ENCODE peak calls at places on chromosomes 6 and 20, in nine cellular contexts. P, Q, U, A, C, V, X, L and Z are unnamed samples.

GRCh38 chr6:100509101-100509500 is 44.4 kb upstream of the SIM1 start:
- DNase-seq in X (no peak), A (no peak), L (no peak), P (no peak), C (no peak), U (no peak), Q (no peak), V (no peak), Z (no peak)

GRCh38 chr6:10542135-10542689 is 21.1 kb downstream of the GCNT2 start:
- DNase-seq in Q (no peak), X (no peak), C (no peak), L (no peak), P (no peak), U (no peak), V (no peak), A (no peak), Z (no peak)

GRCh38 chr6:169092375-169092774 is 161.3 kb downstream of the THBS2 start:
- DNase-seq in U (no peak), L (no peak), Q (no peak), C (no peak), P (no peak), V (no peak), X (no peak), A (no peak), Z (no peak)

GRCh38 chr20:58737198-58737597 is 44.6 kb downstream of the NPEPL1 start:
- DNase-seq in V (no peak), X (no peak), U (no peak), Q (no peak), L (no peak), P (no peak), C (no peak), A (no peak), Z (no peak)

GRCh38 chr20:49310695-49311094 is 32.8 kb upstream of the ZNFX1 start:
- DNase-seq in A (no peak), U (no peak), Q (peak), C (no peak), X (no peak), L (no peak), V (no peak), P (no peak), Z (no peak)

GRCh38 chr20:51306521-51307358 is 235.8 kb downstream of the NFATC2 start:
- DNase-seq in X (peak), U (peak), L (peak), P (peak), C (peak), A (peak), Q (peak), V (peak), Z (peak)

GRCh38 chr6:32842021-32842650 is 1.7 kb downstream of the PSMB8 start:
- DNase-seq in X (no peak), A (no peak), U (no peak), P (no peak), Q (no peak), L (no peak), V (no peak), C (no peak), Z (no peak)

GRCh38 chr20:20603339-20603990 is 109.0 kb downstream of the RALGAPA2 start:
- DNase-seq in C (no peak), P (no peak), Q (peak), V (no peak), A (no peak), X (no peak), U (no peak), L (no peak), Z (no peak)

GRCh38 chr6:45692021-45692420 is 314.3 kb upstream of the SUPT3H start:
- DNase-seq in Q (no peak), X (no peak), V (no peak), A (no peak), P (no peak), L (no peak), C (no peak), U (no peak), Z (no peak)

GRCh38 chr6:169490830-169491229 is 211.0 kb downstream of the WDR27 start:
- DNase-seq in U (no peak), P (no peak), Q (no peak), L (no peak), A (no peak), C (no peak), V (no peak), X (no peak), Z (no peak)

GRCh38 chr6:161037873-161038228 is 46.3 kb downstream of the MAP3K4 start:
- DNase-seq in C (no peak), L (no peak), V (no peak), P (no peak), X (no peak), Q (no peak), A (no peak), U (no peak), Z (no peak)

GRCh38 chr6:161544801-161545490 is 271.1 kb upstream of the AGPAT4 start:
- DNase-seq in V (no peak), P (no peak), C (no peak), A (no peak), U (no peak), X (no peak), Q (no peak), L (no peak), Z (no peak)

GRCh38 chr6:46104209-46104608 is 25.6 kb upstream of the ENPP4 start:
- DNase-seq in L (no peak), C (no peak), P (no peak), Q (no peak), A (no peak), V (no peak), X (no peak), U (no peak), Z (no peak)

GRCh38 chr6:26170951-26171841 is 84.0 kb downstream of the HFE start:
- DNase-seq in X (no peak), P (no peak), Q (no peak), U (no peak), C (no peak), L (no peak), V (no peak), A (no peak), Z (peak)

GRCh38 chr6:4344317-4344899 is 209.0 kb upstream of the ECI2 start:
- DNase-seq in X (no peak), C (no peak), P (no peak), U (no peak), Q (no peak), V (no peak), A (no peak), L (no peak), Z (no peak)

GRCh38 chr6:90911600-90911999 is 324.7 kb upstream of the MAP3K7 start:
- DNase-seq in C (no peak), L (no peak), A (no peak), V (no peak), P (no peak), X (no peak), U (no peak), Q (no peak), Z (no peak)

GRCh38 chr6:4561078-4561435 is 215.1 kb upstream of the CDYL start:
- DNase-seq in U (no peak), V (no peak), P (no peak), X (no peak), C (no peak), L (no peak), A (no peak), Q (no peak), Z (no peak)

GRCh38 chr20:10558635-10559187 is 115.1 kb downstream of the JAG1 start:
- DNase-seq in Q (peak), C (no peak), P (no peak), V (no peak), X (no peak), A (no peak), U (no peak), L (no peak), Z (no peak)

GRCh38 chr6:162082520-162082919 is 645.0 kb downstream of the PRKN start:
- DNase-seq in V (no peak), U (no peak), X (no peak), L (no peak), C (no peak), P (no peak), Q (no peak), A (no peak), Z (no peak)

GRCh38 chr20:37390891-37391525 is 45.1 kb downstream of the SRC start:
- DNase-seq in Q (no peak), C (no peak), A (no peak), X (no peak), P (no peak), V (peak), L (peak), U (no peak), Z (no peak)

GRCh38 chr6:80771941-80772340 is 665.5 kb downstream of the BCKDHB start:
- DNase-seq in Q (peak), X (no peak), U (no peak), A (peak), L (no peak), P (no peak), C (no peak), V (no peak), Z (no peak)

GRCh38 chr6:131379951-131380350 is 193.1 kb upstream of the ARG1 start:
- DNase-seq in L (no peak), Q (peak), C (no peak), U (no peak), A (no peak), X (no peak), V (no peak), P (no peak), Z (no peak)

GRCh38 chr20:8581451-8582183 is 449.6 kb downstream of the PLCB1 start:
- DNase-seq in X (no peak), P (no peak), V (no peak), C (no peak), L (no peak), A (no peak), Q (no peak), U (no peak), Z (no peak)

GRCh38 chr6:159137715-159138114 is 31.5 kb upstream of the FNDC1 start:
- DNase-seq in A (no peak), L (no peak), U (no peak), C (no peak), X (no peak), P (no peak), V (no peak), Q (no peak), Z (no peak)

GRCh38 chr20:23032679-23033078 is 2.4 kb upstream of the SSTR4 start:
- DNase-seq in C (no peak), A (no peak), V (no peak), Q (no peak), U (no peak), P (no peak), X (no peak), L (no peak), Z (no peak)

GRCh38 chr6:45192556-45192955 is 135.6 kb upstream of the RUNX2 start:
- DNase-seq in A (no peak), C (no peak), V (no peak), P (no peak), X (no peak), Q (no peak), U (no peak), L (no peak), Z (no peak)

GRCh38 chr6:170345662-170346061 is 39.1 kb downstream of the FAM120B start:
- DNase-seq in U (no peak), A (no peak), X (no peak), C (no peak), Q (peak), P (no peak), L (no peak), V (no peak), Z (no peak)

GRCh38 chr20:59400666-59401065 is 100.3 kb downstream of the EDN3 start:
- DNase-seq in U (no peak), Q (no peak), X (no peak), L (no peak), P (no peak), A (no peak), C (no peak), V (no peak), Z (no peak)

GRCh38 chr6:27873101-27874030 is 38.8 kb downstream of the OR2B2 start:
- DNase-seq in U (no peak), Q (peak), V (peak), X (peak), L (peak), A (peak), P (peak), C (peak), Z (peak)

GRCh38 chr20:45115386-45115774 is 406 bp upstream of the WFDC5 start:
- DNase-seq in X (no peak), A (no peak), P (no peak), Q (no peak), V (no peak), U (no peak), C (no peak), L (no peak), Z (no peak)

GRCh38 chr20:45113865-45114264 is 1.1 kb downstream of the WFDC5 start:
- DNase-seq in A (no peak), V (no peak), C (no peak), X (no peak), L (no peak), U (no peak), Q (no peak), P (no peak), Z (no peak)

GRCh38 chr20:45111799-45112471 is 3.0 kb downstream of the WFDC5 start:
- DNase-seq in X (no peak), P (no peak), C (no peak), A (no peak), L (no peak), V (no peak), Q (no peak), U (no peak), Z (no peak)

GRCh38 chr20:45115829-45116228 is 855 bp upstream of the WFDC5 start:
- DNase-seq in X (no peak), U (no peak), Q (no peak), A (no peak), L (no peak), V (no peak), C (no peak), P (no peak), Z (no peak)

DNA sequence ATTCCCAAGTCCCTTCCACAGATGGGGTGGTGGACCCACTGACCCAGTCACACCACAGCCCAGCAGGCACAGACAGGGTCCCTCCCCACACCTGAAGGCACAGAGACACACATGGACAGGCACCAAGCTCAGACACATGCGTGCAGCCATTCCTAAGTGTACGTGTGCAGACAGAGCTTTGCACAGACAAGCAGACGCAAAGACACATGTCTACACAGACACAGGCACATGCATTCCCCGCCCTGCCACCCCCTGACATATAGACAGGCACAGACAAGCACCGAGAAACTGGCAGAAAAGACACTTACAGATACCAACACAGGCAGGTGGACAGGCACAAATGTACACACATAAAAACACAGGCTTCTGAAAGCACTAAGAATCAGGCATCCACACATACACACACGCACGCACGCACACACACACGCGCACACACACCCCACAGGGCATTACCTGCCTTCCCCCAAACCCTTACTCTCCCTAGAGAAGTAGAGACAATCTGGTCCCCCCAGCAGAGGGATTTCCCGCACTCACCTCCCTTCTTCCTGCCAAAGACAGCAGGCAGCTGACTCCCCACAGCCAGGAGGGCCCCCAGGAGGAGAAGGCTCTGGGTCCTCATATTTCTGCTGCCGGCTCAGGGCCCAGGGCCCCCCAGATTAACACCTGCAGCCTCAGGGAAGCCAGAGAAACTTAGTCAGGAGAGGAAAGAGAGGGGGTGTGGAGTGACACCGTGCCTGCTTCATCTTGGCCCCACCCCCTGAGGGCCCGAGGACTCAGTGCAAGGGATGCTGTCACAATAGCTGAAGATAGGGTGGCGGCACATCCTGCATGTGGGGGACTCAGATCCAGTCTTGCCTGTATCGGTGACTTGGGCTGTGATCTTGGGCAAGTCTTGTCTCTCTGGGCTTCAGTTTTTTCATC is at the start of gene WFDC5:
- DNase-seq in U (no peak), A (no peak), C (no peak), P (no peak), Q (peak), V (no peak), L (no peak), X (no peak), Z (no peak)
- H3K27ac ChIP-seq in U (no peak), A (no peak), C (no peak), P (no peak), Q (no peak), V (no peak), L (no peak), X (no peak), Z (no peak)

GRCh38 chr6:163789199-163789810 is 374.8 kb downstream of the QKI start:
- DNase-seq in P (no peak), X (no peak), A (no peak), C (no peak), U (no peak), V (no peak), Q (no peak), L (no peak), Z (no peak)

GRCh38 chr6:163787001-163787667 is 372.6 kb downstream of the QKI start:
- DNase-seq in Q (no peak), A (no peak), C (no peak), L (no peak), V (no peak), X (no peak), U (no peak), P (no peak), Z (no peak)

GRCh38 chr6:163793584-163793983 is 379.1 kb downstream of the QKI start:
- DNase-seq in X (no peak), Q (peak), U (no peak), C (no peak), P (no peak), L (no peak), A (no peak), V (no peak), Z (no peak)

GRCh38 chr6:163790296-163790840 is 375.9 kb downstream of the QKI start:
- DNase-seq in A (no peak), C (no peak), X (no peak), P (no peak), L (no peak), Q (no peak), U (no peak), V (no peak), Z (no peak)
- H3K27ac ChIP-seq in A (no peak), C (no peak), X (peak), P (peak), L (no peak), Q (no peak), U (no peak), V (no peak), Z (no peak)

DNA sequence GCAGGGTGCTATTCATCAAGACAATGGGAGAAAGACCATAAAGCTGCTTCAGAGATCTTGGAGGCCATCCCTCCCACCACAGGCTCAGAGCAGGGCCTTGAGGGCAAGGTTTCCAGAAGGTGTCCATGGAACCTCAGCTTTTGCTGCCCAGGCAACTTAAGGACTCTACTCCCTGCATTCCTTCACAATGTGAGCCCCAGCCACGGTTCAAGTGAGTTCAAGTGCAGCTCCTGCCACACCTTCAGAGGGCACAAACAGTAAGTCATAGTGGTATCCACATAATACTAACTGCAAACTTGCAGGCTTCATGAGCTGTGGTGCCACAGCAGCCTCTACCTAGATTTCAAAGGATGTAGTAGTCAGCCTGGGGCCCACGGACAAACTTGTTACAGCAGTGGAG is 144.0 kb upstream of the C6orf118 start:
- DNase-seq in U (no peak), Q (no peak), P (no peak), V (no peak), C (no peak), A (no peak), L (no peak), X (no peak), Z (no peak)
- H3K27ac ChIP-seq in U (no peak), Q (no peak), P (no peak), V (no peak), C (no peak), A (no peak), L (no peak), X (no peak), Z (no peak)

GRCh38 chr20:420721-421574 is 12.8 kb downstream of the RBCK1 start:
- DNase-seq in L (no peak), U (no peak), Q (no peak), X (no peak), V (peak), C (no peak), A (no peak), P (no peak), Z (no peak)
- H3K27ac ChIP-seq in L (no peak), U (no peak), Q (no peak), X (no peak), V (no peak), C (no peak), A (no peak), P (no peak), Z (no peak)

DNA sequence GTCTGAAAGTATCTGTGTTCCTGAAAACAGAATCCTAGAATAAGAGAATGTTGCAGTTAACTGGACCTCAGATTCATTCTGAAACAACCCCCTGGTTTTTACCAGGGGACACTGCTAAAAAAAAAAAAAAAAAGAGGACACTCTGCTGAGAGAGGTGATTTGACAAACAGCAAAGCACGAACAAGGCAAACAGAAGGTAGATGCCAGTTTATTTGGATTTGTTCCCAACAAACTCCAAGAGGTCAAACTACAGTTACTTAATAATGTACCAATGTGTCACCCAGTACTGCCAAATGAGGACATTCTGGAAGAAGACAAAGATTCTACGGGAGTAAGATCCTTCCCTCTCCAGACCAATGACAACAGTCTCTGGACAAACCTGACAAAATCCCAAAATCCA is 40.6 kb upstream of the SLC22A16 start:
- DNase-seq in U (no peak), A (no peak), L (no peak), C (no peak), Q (no peak), V (no peak), P (no peak), X (no peak), Z (no peak)
- H3K27ac ChIP-seq in U (no peak), A (no peak), L (no peak), C (no peak), Q (no peak), V (no peak), P (no peak), X (no peak), Z (no peak)

GRCh38 chr20:62064788-62065668 is 653 bp downstream of the TAF4 start:
- DNase-seq in X (no peak), A (no peak), V (no peak), C (no peak), U (no peak), Q (no peak), P (no peak), L (peak), Z (no peak)
- H3K27ac ChIP-seq in X (no peak), A (peak), V (no peak), C (no peak), U (no peak), Q (no peak), P (peak), L (peak), Z (peak)

DNA sequence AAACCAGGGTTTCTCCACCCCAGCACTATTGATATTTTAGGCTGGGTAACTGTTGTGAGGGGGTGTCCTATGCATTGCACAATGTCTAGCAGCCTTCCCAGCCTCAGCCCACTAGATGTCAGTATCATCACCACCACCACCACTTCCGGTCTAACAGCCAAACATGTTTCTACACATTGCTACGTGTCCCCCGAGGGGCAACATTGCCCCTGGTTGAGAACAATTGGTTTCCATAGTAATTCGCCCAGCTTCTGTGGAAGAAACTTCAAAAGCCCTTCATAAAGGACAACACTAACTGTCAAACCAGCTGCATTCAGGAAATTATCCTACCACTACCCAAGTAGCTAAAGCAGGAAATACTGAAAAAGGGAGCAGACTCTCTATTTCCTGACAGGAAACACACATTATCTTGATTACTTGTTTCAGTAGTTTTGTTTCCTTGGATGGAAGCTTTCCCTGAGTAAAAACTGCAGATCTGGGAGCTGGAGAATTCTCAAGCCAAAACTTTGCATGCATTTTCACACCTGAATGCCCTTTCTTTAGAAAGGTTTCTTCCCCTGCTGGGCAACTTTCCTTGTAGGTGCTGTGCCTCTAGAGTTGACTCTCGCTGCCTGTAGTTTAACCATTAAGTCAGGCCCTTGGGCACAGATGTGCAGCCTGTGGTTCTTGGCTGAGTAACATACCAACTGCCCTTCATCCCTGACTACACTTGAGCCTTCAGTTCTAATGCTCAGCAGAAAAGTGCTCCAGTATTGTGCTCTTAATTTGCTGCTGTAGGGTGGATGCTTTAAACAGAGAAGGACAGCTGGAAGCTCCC is 23.6 kb downstream of the PKHD1 start:
- DNase-seq in A (peak), Q (peak), C (peak), X (peak), V (no peak), P (no peak), U (no peak), L (peak), Z (peak)
- H3K27ac ChIP-seq in A (no peak), Q (peak), C (no peak), X (no peak), V (no peak), P (no peak), U (no peak), L (no peak), Z (peak)